ENCODE peak calls at places on chromosomes 1 and 21, in five cellular contexts. U, N, R, V and W are unnamed samples. For H3K9me3, the result is how much of the 10 kb centered on the place peaks cover.

GRCh38 chr1:117579221-117579906 is 26.5 kb upstream of the TENT5C start:
- DNase-seq in U (no peak), N (no peak), R (no peak), V (no peak), W (no peak)

GRCh38 chr1:109167114-109167513 is 46.6 kb upstream of the SARS1 start:
- DNase-seq in U (no peak), N (no peak), R (no peak), V (no peak), W (no peak)

GRCh38 chr1:201353186-201353940 is 24.1 kb downstream of the TNNT2 start:
- DNase-seq in U (no peak), N (no peak), R (no peak), V (no peak), W (no peak)

GRCh38 chr1:181327796-181328195 is 155.5 kb upstream of the CACNA1E start:
- DNase-seq in U (no peak), N (no peak), R (no peak), V (no peak), W (no peak)

GRCh38 chr1:156860113-156860638 is 489 bp upstream of the NTRK1 start:
- DNase-seq in U (peak), N (peak), R (no peak), V (peak), W (peak)

GRCh38 chr1:39673215-39673614 is 1.3 kb upstream of the NT5C1A start:
- DNase-seq in U (no peak), N (no peak), R (no peak), V (no peak), W (no peak)

GRCh38 chr1:161905269-161905884 is 118.3 kb downstream of the OLFML2B start:
- DNase-seq in U (no peak), N (peak), R (peak), V (peak), W (no peak)

GRCh38 chr1:232669981-232670763 is 40.2 kb upstream of the SIPA1L2 start:
- DNase-seq in U (no peak), N (no peak), R (no peak), V (no peak), W (no peak)

GRCh38 chr1:200302192-200302892 is 107.5 kb downstream of the ZNF281 start:
- DNase-seq in U (peak), N (peak), R (no peak), V (peak), W (peak)

GRCh38 chr1:19957779-19958178 is 21.6 kb downstream of the PLA2G2A start:
- DNase-seq in U (no peak), N (no peak), R (peak), V (no peak), W (no peak)

GRCh38 chr1:39877980-39878956 is 5.0 kb downstream of the TRIT1 start:
- DNase-seq in U (no peak), N (no peak), R (no peak), V (no peak), W (no peak)

GRCh38 chr1:60126733-60127132 is 53.2 kb upstream of the C1orf87 start:
- DNase-seq in U (no peak), N (no peak), R (no peak), V (no peak), W (no peak)

DNA sequence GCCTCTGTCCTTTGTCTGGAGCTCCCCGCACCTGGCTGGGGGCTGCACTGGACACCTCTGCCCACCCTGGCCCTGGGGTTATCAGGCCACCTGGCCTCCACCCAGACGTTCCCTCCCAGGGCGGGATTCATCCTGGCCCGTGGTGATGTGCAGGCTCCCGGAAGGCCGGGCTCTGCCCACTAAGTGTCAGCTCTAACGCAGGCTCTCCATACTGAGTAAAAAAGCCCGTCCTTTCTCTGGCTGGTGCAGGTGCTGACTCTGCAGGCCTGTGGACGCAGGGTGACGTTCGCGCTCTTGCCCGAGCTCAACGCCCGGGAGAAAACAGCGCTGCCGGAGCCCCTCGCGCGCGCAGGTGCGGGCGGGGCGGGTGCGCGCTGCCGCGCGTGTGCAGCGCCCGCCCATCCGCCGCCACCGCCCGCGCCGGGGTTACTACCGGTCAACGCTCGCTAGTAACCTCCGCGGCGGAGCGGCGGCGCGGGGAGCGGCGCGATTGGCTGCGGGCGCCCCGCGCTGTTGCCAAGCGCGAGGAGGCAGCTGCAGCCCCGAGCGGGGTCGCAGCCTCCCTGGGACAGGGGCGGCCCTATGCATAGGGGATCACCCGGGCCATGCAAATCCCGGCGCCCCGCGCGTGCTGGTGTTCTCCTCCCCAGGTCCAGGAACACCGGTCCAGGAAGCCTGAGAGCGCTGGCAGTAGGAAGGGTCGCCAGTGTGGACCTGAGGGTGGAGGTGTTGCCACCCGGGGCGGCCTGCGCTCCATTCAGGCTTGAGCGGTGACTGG is 15.7 kb downstream of the ABCG1 start:
- DNase-seq in U (peak), N (peak), R (peak), V (peak), W (peak)
- TF ChIP-seq POLR2AphosphoS5 in U (no peak), N (peak), R (no peak), V (no peak), W (no peak)

GRCh38 chr1:8817413-8818324 is at the start of gene RERE:
- DNase-seq in U (peak), N (peak), R (peak), V (peak), W (peak)
- TF ChIP-seq EP300 in U (no peak), N (no peak), R (no peak), V (no peak), W (no peak)

GRCh38 chr21:9758888-9759287 is 762.5 kb upstream of the TPTE start:
- DNase-seq in U (no peak), N (no peak), R (no peak), V (no peak), W (no peak)
- H3K9me3 ChIP-seq in U (half or more), N (half or more), R (half or more), V (under half), W (under half)

GRCh38 chr1:26922901-26923300 is 1.4 kb downstream of the NUDC start:
- DNase-seq in U (no peak), N (no peak), R (peak), V (no peak), W (no peak)
- TF ChIP-seq POLR2AphosphoS5 in U (no peak), N (no peak), R (no peak), V (no peak), W (no peak)

DNA sequence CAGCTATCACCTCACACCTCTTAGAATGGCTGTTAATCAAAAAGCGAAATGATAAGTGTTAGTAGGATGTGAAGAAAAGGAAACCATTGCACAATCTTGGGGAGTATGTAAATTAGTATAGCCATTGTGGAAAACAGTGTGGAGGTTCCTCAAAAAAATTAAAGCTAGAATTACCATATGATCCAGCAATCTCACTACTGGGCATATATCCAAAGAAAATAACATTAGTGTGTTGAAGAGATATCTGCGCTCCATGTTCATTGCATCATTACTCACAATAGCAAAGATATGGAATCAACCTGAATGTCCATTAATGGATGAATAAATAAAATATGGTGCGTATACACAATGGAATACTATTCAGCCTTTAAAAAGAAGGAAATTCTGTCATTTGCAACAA is 68.9 kb downstream of the SNRPE start:
- DNase-seq in U (no peak), N (no peak), R (no peak), V (no peak), W (no peak)
- TF ChIP-seq EP300 in U (no peak), N (no peak), R (no peak), V (no peak), W (no peak)

GRCh38 chr1:9436258-9436657 is 103.0 kb upstream of the SLC25A33 start:
- DNase-seq in U (no peak), N (no peak), R (peak), V (no peak), W (peak)
- H3K9me3 ChIP-seq in U (under half), N (under half), R (under half), V (under half), W (under half)

DNA sequence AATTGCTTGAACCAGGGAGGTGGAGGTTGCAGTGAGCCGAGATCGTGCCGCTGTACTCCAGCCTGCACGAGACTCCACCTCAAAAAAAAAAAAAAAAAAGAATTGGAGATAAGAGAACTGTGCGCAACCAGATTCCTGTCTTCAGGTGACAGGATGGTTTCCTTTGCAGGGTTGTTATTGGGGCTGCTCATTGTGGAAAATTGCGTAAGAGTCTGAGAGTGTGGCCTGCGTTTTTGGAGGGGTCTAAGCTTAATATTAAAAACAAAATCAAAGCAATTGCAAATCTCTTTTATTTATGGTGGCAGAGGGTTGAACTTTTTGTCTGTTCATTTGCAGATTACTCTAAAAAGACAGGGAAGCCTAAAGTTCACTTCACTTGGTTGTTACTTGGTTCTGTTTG is 36.0 kb upstream of the BCAR3 start:
- DNase-seq in U (no peak), N (no peak), R (no peak), V (no peak), W (no peak)
- TF ChIP-seq POLR2AphosphoS5 in U (no peak), N (no peak), R (no peak), V (no peak), W (no peak)

GRCh38 chr1:5953386-5953785 is 38.8 kb downstream of the NPHP4 start:
- DNase-seq in U (no peak), N (no peak), R (no peak), V (no peak), W (no peak)
- TF ChIP-seq EP300 in U (no peak), N (no peak), R (no peak), V (no peak), W (no peak)

GRCh38 chr21:7951854-7952519 is 2569.4 kb upstream of the TPTE start:
- DNase-seq in U (no peak), N (no peak), R (no peak), V (no peak), W (no peak)

GRCh38 chr21:7953058-7953457 is 2568.3 kb upstream of the TPTE start:
- DNase-seq in U (no peak), N (no peak), R (no peak), V (no peak), W (no peak)

GRCh38 chr21:7957713-7958064 is 2563.7 kb upstream of the TPTE start:
- DNase-seq in U (no peak), N (no peak), R (no peak), V (no peak), W (no peak)

GRCh38 chr21:7947422-7947821 is 2574.0 kb upstream of the TPTE start:
- DNase-seq in U (no peak), N (no peak), R (no peak), V (no peak), W (no peak)

DNA sequence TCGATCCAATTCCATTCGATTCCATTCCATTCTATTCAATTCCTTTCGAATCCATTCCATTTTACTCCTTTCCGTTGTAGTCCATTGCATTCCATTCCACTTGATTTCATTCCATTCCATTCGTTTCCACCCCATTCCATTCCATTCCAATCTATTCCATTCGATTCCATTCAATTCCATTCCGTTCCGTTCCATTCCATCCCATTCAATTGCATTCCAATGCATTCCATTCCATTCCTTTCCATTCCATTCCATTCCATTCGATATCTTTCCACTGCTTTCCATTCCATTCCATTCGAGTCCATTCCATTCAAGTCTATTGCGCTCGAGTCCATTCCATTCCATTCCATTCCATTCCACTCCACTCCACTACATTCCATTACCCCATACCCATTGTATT is 2568.7 kb upstream of the TPTE start:
- DNase-seq in U (no peak), N (no peak), R (no peak), V (no peak), W (no peak)
- H3K9me3 ChIP-seq in U (half or more), N (under half), R (under half), V (under half), W (half or more)

GRCh38 chr1:17573518-17574041 is 34.1 kb downstream of the ARHGEF10L start:
- DNase-seq in U (no peak), N (no peak), R (peak), V (no peak), W (no peak)

GRCh38 chr1:17572264-17572985 is 32.9 kb downstream of the ARHGEF10L start:
- DNase-seq in U (no peak), N (no peak), R (no peak), V (no peak), W (no peak)

GRCh38 chr1:17577907-17578297 is 38.4 kb downstream of the ARHGEF10L start:
- DNase-seq in U (no peak), N (no peak), R (no peak), V (no peak), W (no peak)

GRCh38 chr1:17574502-17574901 is 35.0 kb downstream of the ARHGEF10L start:
- DNase-seq in U (no peak), N (no peak), R (no peak), V (peak), W (no peak)

DNA sequence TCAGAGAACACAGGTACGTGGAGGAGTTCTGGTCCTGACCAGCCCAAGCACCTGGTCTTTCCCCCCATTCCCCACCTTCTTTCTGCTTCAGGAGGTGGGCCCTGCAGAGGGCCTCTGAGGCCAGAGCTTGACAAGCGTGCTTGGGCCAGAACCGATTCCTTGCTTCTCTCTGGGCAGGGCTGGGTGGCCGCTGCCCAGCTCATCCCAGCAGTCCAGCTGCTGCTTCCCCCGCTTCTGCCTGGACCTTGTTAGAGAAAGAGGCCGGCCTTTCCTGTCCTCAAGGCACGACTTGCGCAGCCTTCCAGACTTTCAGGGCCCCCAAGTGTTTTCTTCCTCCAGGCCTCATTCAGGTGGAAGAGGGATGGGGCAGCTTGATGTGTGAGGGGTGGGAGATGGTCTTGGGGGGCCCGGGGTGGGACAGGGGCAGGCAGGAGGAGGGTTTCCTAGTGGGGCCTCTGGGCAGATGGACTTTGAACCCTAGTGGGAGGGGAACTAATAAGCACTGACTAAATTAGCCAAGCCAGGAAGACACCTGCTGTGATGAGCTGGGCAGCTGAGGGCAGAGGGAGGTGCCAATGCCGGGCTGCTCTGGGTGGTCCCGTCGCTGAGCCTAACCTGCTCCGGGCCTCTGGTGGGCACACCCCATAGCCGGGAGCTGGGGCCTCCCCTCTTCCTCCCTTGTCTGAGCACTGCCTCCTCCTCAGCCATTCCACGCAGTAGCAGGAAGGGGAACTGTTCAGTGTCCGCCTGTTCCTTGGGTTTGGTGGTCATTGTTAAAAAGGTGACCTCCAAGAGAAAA is 36.5 kb downstream of the ARHGEF10L start:
- DNase-seq in U (no peak), N (no peak), R (peak), V (no peak), W (no peak)
- TF ChIP-seq POLR2AphosphoS5 in U (no peak), N (no peak), R (no peak), V (no peak), W (no peak)